ENCODE peak calls at places on chromosomes 12 and 14, in nine cellular contexts. X, J, M, S, I, A, Y, D and Z are unnamed samples.

GRCh38 chr14:79513446-79513845 is 697.9 kb downstream of the DIO2 start:
- DNase-seq in M (no peak), S (no peak), D (no peak), J (no peak), I (no peak), X (no peak), Y (no peak), A (no peak), Z (no peak)

GRCh38 chr12:2586159-2587035 is 208.4 kb upstream of the FKBP4 start:
- DNase-seq in X (no peak), D (no peak), Y (no peak), S (no peak), J (no peak), I (no peak), A (peak), M (no peak), Z (no peak)

GRCh38 chr14:91098591-91098990 is 15.3 kb upstream of the DGLUCY start:
- DNase-seq in Y (no peak), J (no peak), S (peak), I (no peak), A (no peak), M (no peak), D (peak), X (no peak), Z (no peak)

GRCh38 chr12:12172106-12172511 is 94.7 kb downstream of the LRP6 start:
- DNase-seq in M (peak), Y (no peak), A (no peak), X (no peak), I (no peak), S (no peak), D (peak), J (no peak), Z (no peak)

GRCh38 chr14:99330316-99331240 is 58.6 kb upstream of the BCL11B start:
- DNase-seq in J (no peak), X (no peak), A (peak), S (no peak), M (no peak), D (no peak), Y (no peak), I (no peak), Z (no peak)

GRCh38 chr12:98446716-98447115 is 68.7 kb upstream of the TMPO start:
- DNase-seq in A (no peak), X (no peak), M (peak), J (no peak), Y (no peak), D (peak), I (no peak), S (peak), Z (no peak)

GRCh38 chr12:105670664-105671063 is 340.2 kb downstream of the C12orf75 start:
- DNase-seq in M (no peak), X (no peak), Y (no peak), S (no peak), I (no peak), D (no peak), A (no peak), J (no peak), Z (no peak)

GRCh38 chr14:57290753-57291152 is 22.0 kb downstream of the AP5M1 start:
- DNase-seq in M (no peak), Y (no peak), I (no peak), J (no peak), X (no peak), S (no peak), D (no peak), A (no peak), Z (no peak)

GRCh38 chr12:50615534-50616296 is 110.9 kb downstream of the DIP2B start:
- DNase-seq in A (no peak), J (no peak), S (peak), I (no peak), Y (no peak), M (no peak), D (peak), X (no peak), Z (no peak)

GRCh38 chr12:104698871-104699270 is 242.1 kb downstream of the CHST11 start:
- DNase-seq in D (no peak), X (no peak), J (no peak), M (no peak), S (no peak), I (no peak), Y (no peak), A (no peak), Z (no peak)

GRCh38 chr12:49121047-49121696 is 10.0 kb downstream of the TUBA1B start:
- DNase-seq in X (peak), A (no peak), M (no peak), I (no peak), Y (peak), D (peak), J (peak), S (peak), Z (no peak)

GRCh38 chr12:12883369-12884001 is 7.9 kb upstream of the GPRC5A start:
- DNase-seq in A (no peak), S (peak), I (no peak), X (no peak), D (peak), J (no peak), Y (peak), M (no peak), Z (no peak)

GRCh38 chr14:76426161-76426696 is 50.3 kb downstream of the ESRRB start:
- DNase-seq in M (no peak), D (no peak), A (no peak), Y (no peak), J (peak), S (no peak), X (no peak), I (no peak), Z (no peak)

GRCh38 chr12:49403887-49404517 is 36.7 kb downstream of the SPATS2 start:
- DNase-seq in D (peak), I (no peak), J (no peak), Y (no peak), S (no peak), X (no peak), M (no peak), A (no peak), Z (no peak)

GRCh38 chr12:1883513-1883912 is 34.9 kb downstream of the CACNA2D4 start:
- DNase-seq in Y (no peak), A (no peak), X (no peak), D (no peak), M (no peak), J (no peak), I (no peak), S (no peak), Z (no peak)

GRCh38 chr14:77203611-77204456 is 22.2 kb downstream of the TMEM63C start:
- DNase-seq in Y (no peak), X (no peak), J (peak), I (no peak), M (no peak), S (no peak), A (no peak), D (no peak), Z (no peak)

GRCh38 chr14:92568621-92569479 is 55.3 kb downstream of the RIN3 start:
- DNase-seq in M (no peak), D (no peak), J (peak), X (peak), A (peak), Y (no peak), I (peak), S (no peak), Z (no peak)

GRCh38 chr14:84482256-84483071 is 1047.5 kb upstream of the FLRT2 start:
- DNase-seq in M (no peak), A (no peak), D (peak), S (no peak), X (no peak), Y (no peak), I (no peak), J (no peak), Z (no peak)

GRCh38 chr12:89529738-89530137 is 3.9 kb upstream of the POC1B start:
- DNase-seq in S (peak), Y (no peak), D (peak), X (no peak), M (peak), I (peak), A (no peak), J (no peak), Z (no peak)

GRCh38 chr14:77278461-77279230 is 7.6 kb upstream of the NGB start:
- DNase-seq in J (no peak), Y (no peak), M (no peak), S (no peak), I (no peak), D (no peak), A (no peak), X (no peak), Z (no peak)

GRCh38 chr12:26832817-26833691 is at the start of gene ITPR2:
- DNase-seq in I (peak), Y (peak), M (peak), A (peak), D (peak), S (peak), X (peak), J (peak), Z (peak)

GRCh38 chr12:6346942-6347341 is 5.1 kb upstream of the TNFRSF1A start:
- DNase-seq in J (no peak), M (no peak), X (no peak), Y (no peak), D (no peak), S (no peak), I (no peak), A (no peak), Z (no peak)

GRCh38 chr14:44392984-44393383 is 114.1 kb downstream of the FSCB start:
- DNase-seq in I (no peak), J (no peak), A (no peak), D (no peak), X (no peak), Y (no peak), M (no peak), S (no peak), Z (no peak)

GRCh38 chr12:69161835-69162234 is 77.5 kb upstream of the CPSF6 start:
- DNase-seq in A (no peak), Y (no peak), S (no peak), M (no peak), J (no peak), X (no peak), I (no peak), D (no peak), Z (no peak)

GRCh38 chr12:3933074-3933818 is 60.0 kb upstream of the PARP11 start:
- DNase-seq in X (no peak), S (no peak), Y (no peak), J (no peak), I (no peak), D (no peak), A (no peak), M (no peak), Z (no peak)

GRCh38 chr12:126346087-126346486 is 1280.9 kb downstream of the AACS start:
- DNase-seq in M (no peak), I (no peak), A (no peak), Y (no peak), S (no peak), D (no peak), X (no peak), J (no peak), Z (no peak)
- TF ChIP-seq CTCF in M (no peak), I (no peak), A (no peak), Y (no peak), S (no peak), D (no peak), X (no peak), J (no peak), Z (no peak)

GRCh38 chr12:9143929-9144328 is 28.2 kb upstream of the A2M start:
- DNase-seq in A (no peak), I (no peak), D (no peak), S (no peak), X (no peak), J (no peak), M (no peak), Y (no peak), Z (no peak)

GRCh38 chr12:9148926-9149325 is 33.2 kb upstream of the A2M start:
- DNase-seq in D (no peak), I (no peak), X (no peak), J (no peak), S (no peak), Y (no peak), A (no peak), M (no peak), Z (no peak)

GRCh38 chr12:9149372-9149771 is 33.7 kb upstream of the A2M start:
- DNase-seq in I (no peak), A (no peak), X (no peak), D (peak), M (no peak), S (peak), J (no peak), Y (no peak), Z (no peak)
- TF ChIP-seq CTCF in I (no peak), A (no peak), X (no peak), D (peak), M (no peak), S (no peak), J (no peak), Y (no peak), Z (no peak)

GRCh38 chr14:65359503-65359902 is 53.0 kb upstream of the FUT8 start:
- DNase-seq in M (no peak), A (no peak), S (peak), J (no peak), X (no peak), I (no peak), Y (no peak), D (peak), Z (no peak)
- TF ChIP-seq CTCF in M (no peak), A (no peak), S (peak), J (peak), X (no peak), I (no peak), Y (peak), D (peak), Z (no peak)

GRCh38 chr14:61552196-61552595 is 143.1 kb upstream of the HIF1A start:
- DNase-seq in D (no peak), M (no peak), I (no peak), A (no peak), S (no peak), X (no peak), Y (no peak), J (no peak), Z (no peak)
- TF ChIP-seq CTCF in D (no peak), M (no peak), I (no peak), A (no peak), S (no peak), X (no peak), Y (no peak), J (no peak), Z (no peak)

GRCh38 chr14:20808084-20808483 is 5.4 kb upstream of the RNASE1 start:
- DNase-seq in A (no peak), J (no peak), X (no peak), D (no peak), M (no peak), Y (no peak), I (no peak), S (no peak), Z (no peak)
- TF ChIP-seq CTCF in A (no peak), J (no peak), X (no peak), D (no peak), M (no peak), Y (no peak), I (no peak), S (no peak), Z (no peak)

GRCh38 chr14:53542692-53543091 is 389.6 kb upstream of the DDHD1 start:
- DNase-seq in M (no peak), I (no peak), S (peak), Y (no peak), J (peak), D (peak), X (no peak), A (no peak), Z (no peak)

GRCh38 chr14:53550776-53551175 is 397.7 kb upstream of the DDHD1 start:
- DNase-seq in M (no peak), Y (no peak), J (no peak), I (no peak), A (no peak), X (no peak), D (no peak), S (no peak), Z (no peak)

GRCh38 chr14:53547593-53547992 is 394.5 kb upstream of the DDHD1 start:
- DNase-seq in J (no peak), S (no peak), M (no peak), A (no peak), D (no peak), Y (no peak), X (no peak), I (no peak), Z (no peak)

GRCh38 chr14:53549956-53550355 is 396.8 kb upstream of the DDHD1 start:
- DNase-seq in I (no peak), Y (no peak), M (no peak), S (no peak), X (no peak), J (no peak), A (no peak), D (no peak), Z (no peak)

GRCh38 chr14:53545217-53545616 is 392.1 kb upstream of the DDHD1 start:
- DNase-seq in D (no peak), A (no peak), S (no peak), M (no peak), I (no peak), X (no peak), Y (no peak), J (no peak), Z (no peak)
- TF ChIP-seq CTCF in D (no peak), A (no peak), S (no peak), M (no peak), I (no peak), X (no peak), Y (no peak), J (no peak), Z (no peak)

GRCh38 chr12:46857486-46857885 is 31.7 kb upstream of the SLC38A4 start:
- DNase-seq in J (no peak), S (no peak), A (no peak), M (no peak), I (no peak), D (no peak), Y (no peak), X (no peak), Z (no peak)
- TF ChIP-seq CTCF in J (no peak), S (no peak), A (no peak), M (no peak), I (no peak), D (no peak), Y (no peak), X (no peak), Z (no peak)

GRCh38 chr14:35117112-35117511 is 4.7 kb downstream of the PPP2R3C start:
- DNase-seq in X (no peak), J (no peak), A (no peak), I (no peak), Y (no peak), M (no peak), D (no peak), S (no peak), Z (no peak)
- TF ChIP-seq CTCF in X (no peak), J (no peak), A (no peak), I (no peak), Y (no peak), M (no peak), D (no peak), S (no peak), Z (no peak)

GRCh38 chr12:117528538-117528937 is 167.1 kb upstream of the NOS1 start:
- DNase-seq in I (no peak), J (no peak), D (no peak), S (no peak), X (peak), A (no peak), M (no peak), Y (no peak), Z (no peak)

GRCh38 chr12:117525766-117526165 is 164.3 kb upstream of the NOS1 start:
- DNase-seq in M (no peak), J (no peak), I (no peak), Y (no peak), S (no peak), A (no peak), D (no peak), X (no peak), Z (no peak)

GRCh38 chr12:117526756-117527479 is 165.5 kb upstream of the NOS1 start:
- DNase-seq in D (no peak), A (no peak), I (no peak), S (no peak), M (no peak), J (no peak), X (no peak), Y (no peak), Z (no peak)

GRCh38 chr12:117524806-117525205 is 163.4 kb upstream of the NOS1 start:
- DNase-seq in D (no peak), Y (no peak), S (no peak), I (no peak), X (no peak), J (no peak), M (no peak), A (no peak), Z (no peak)

GRCh38 chr12:117527480-117527857 is 166.0 kb upstream of the NOS1 start:
- DNase-seq in Y (no peak), I (no peak), J (no peak), X (no peak), M (no peak), A (no peak), D (no peak), S (no peak), Z (no peak)
- TF ChIP-seq CTCF in Y (no peak), I (no peak), J (no peak), X (no peak), M (no peak), A (no peak), D (no peak), S (no peak), Z (no peak)